ENCODE peak calls at places on chromosome 13, in ten cellular contexts. U is Ammon's horn; H is DMS153; F is osteocyte; T is NCI-H1436; W is stimulated activated CD8-positive, alpha-beta memory T cell treated with anti-CD3 and anti-CD28 coated beads, Interleukin-7, amount 100 ng/mL, for 24 hours; N is tibial nerve; B is endothelial cell; X is A549; A is activated CD4-positive, alpha-beta T cell treated with anti-CD3 and anti-CD28 coated beads, Interleukin-2, amount 10 ng/mL, durations not matched to agents 7 days and 5 days. R is an unnamed sample.

GRCh38 chr13:73274147-73274546 is 215.3 kb downstream of the KLF5 start:
- DNase-seq in H (no peak), U (no peak), B (no peak), A (no peak), F (no peak), T (no peak), X (no peak), N (no peak), W (no peak), R (no peak)

GRCh38 chr13:27405521-27406134 is 18.8 kb upstream of the GTF3A start:
- DNase-seq in H (peak), T (peak), N (no peak), A (no peak), U (no peak), W (no peak), F (no peak), X (no peak), B (no peak), R (no peak)

GRCh38 chr13:61036715-61037114 is 378.9 kb downstream of the PCDH20 start:
- DNase-seq in F (no peak), U (no peak), A (no peak), B (no peak), W (no peak), H (no peak), T (no peak), X (no peak), N (no peak), R (no peak)

GRCh38 chr13:112060431-112060830 is 6.5 kb upstream of the SOX1 start:
- DNase-seq in U (no peak), X (no peak), F (no peak), A (no peak), B (no peak), W (no peak), H (no peak), T (no peak), N (no peak), R (no peak)

GRCh38 chr13:29849731-29850212 is 645 bp downstream of the UBL3 start:
- DNase-seq in T (no peak), U (peak), H (peak), F (no peak), B (peak), A (peak), N (no peak), W (no peak), X (peak), R (peak)

GRCh38 chr13:114062754-114063153 is 69.7 kb downstream of the RASA3 start:
- DNase-seq in B (no peak), W (no peak), A (no peak), N (no peak), T (no peak), U (no peak), F (no peak), X (no peak), H (no peak), R (no peak)

GRCh38 chr13:94416454-94417080 is 62.9 kb downstream of the DCT start:
- DNase-seq in B (peak), U (no peak), T (peak), N (no peak), W (no peak), F (no peak), A (no peak), X (no peak), H (peak), R (no peak)

GRCh38 chr13:97435794-97436193 is 1.8 kb downstream of the RAP2A start:
- DNase-seq in F (no peak), T (no peak), B (no peak), U (no peak), N (no peak), W (no peak), H (no peak), A (no peak), X (no peak), R (no peak)

GRCh38 chr13:113967729-113968462 is 6.0 kb downstream of the C13orf46 start:
- DNase-seq in H (no peak), W (no peak), X (no peak), N (no peak), U (no peak), T (no peak), B (no peak), A (no peak), F (no peak), R (no peak)

GRCh38 chr13:114116734-114117133 is 15.7 kb downstream of the RASA3 start:
- DNase-seq in A (no peak), X (no peak), T (no peak), F (no peak), H (no peak), B (no peak), W (no peak), U (no peak), N (no peak), R (no peak)

GRCh38 chr13:32432856-32433255 is 4.9 kb upstream of the N4BP2L1 start:
- DNase-seq in B (no peak), N (no peak), A (no peak), U (no peak), X (no peak), F (no peak), T (no peak), H (peak), W (no peak), R (no peak)

GRCh38 chr13:30572859-30573275 is 44.9 kb upstream of the USPL1 start:
- DNase-seq in W (no peak), T (no peak), X (peak), H (no peak), A (peak), B (no peak), F (no peak), N (no peak), U (peak), R (peak)

GRCh38 chr13:23928985-23929384 is 31.7 kb upstream of the C1QTNF9B start:
- DNase-seq in F (no peak), W (no peak), A (no peak), X (peak), N (no peak), B (no peak), T (no peak), H (no peak), U (no peak), R (no peak)

GRCh38 chr13:20633802-20634201 is 66.8 kb downstream of the IFT88 start:
- DNase-seq in F (no peak), X (no peak), A (no peak), U (no peak), W (no peak), H (no peak), T (no peak), N (no peak), B (no peak), R (no peak)

GRCh38 chr13:98466634-98467236 is 110.2 kb downstream of the STK24 start:
- DNase-seq in H (no peak), W (no peak), A (no peak), N (no peak), U (no peak), T (no peak), X (peak), F (no peak), B (peak), R (no peak)

GRCh38 chr13:26497991-26498423 is 59.5 kb upstream of the WASF3 start:
- DNase-seq in B (no peak), N (no peak), T (no peak), W (no peak), A (no peak), U (no peak), X (no peak), F (no peak), H (no peak), R (no peak)

GRCh38 chr13:45224181-45224580 is 23.3 kb upstream of the KCTD4 start:
- DNase-seq in N (no peak), A (no peak), B (no peak), T (no peak), W (no peak), F (no peak), H (no peak), X (no peak), U (no peak), R (no peak)

R was measured in GM13976.